ENCODE peak calls at places on chromosomes 7 and 10, in five cellular contexts. H, V, A, X and N are unnamed samples.

GRCh38 chr10:102269017-102269416 is 23.7 kb downstream of the GBF1 start:
- DNase-seq in X (no peak), A (no peak), V (no peak), H (peak; percentile 41), N (no peak)

GRCh38 chr10:9253121-9253520 is 1198.6 kb downstream of the GATA3 start:
- DNase-seq in H (peak; percentile 53), A (no peak), X (no peak), V (peak; percentile 72), N (no peak)

GRCh38 chr10:30185916-30186315 is 126.5 kb upstream of the JCAD start:
- DNase-seq in H (peak; percentile 92), X (no peak), A (no peak), V (peak; percentile 91), N (no peak)

GRCh38 chr10:44310762-44311562 is 73.9 kb downstream of the CXCL12 start:
- DNase-seq in H (peak; percentile 71), A (peak; percentile 84), X (peak; percentile 94), V (peak; percentile 76), N (peak; percentile 85)

GRCh38 chr7:25392571-25393338 is 164.5 kb upstream of the NPVF start:
- DNase-seq in V (no peak), X (no peak), H (no peak), A (no peak), N (no peak)

GRCh38 chr10:102433619-102434046 is 1.3 kb upstream of the CUEDC2 start:
- DNase-seq in A (no peak), V (no peak), H (no peak), X (no peak), N (no peak)

GRCh38 chr10:18650618-18651017 is 769 bp downstream of the NSUN6 start:
- DNase-seq in A (no peak), H (peak; percentile 14), V (peak; percentile 9), X (no peak), N (no peak)

GRCh38 chr7:155032978-155033377 is 30.1 kb upstream of the PAXIP1 start:
- DNase-seq in A (no peak), X (no peak), H (no peak), V (no peak), N (no peak)

GRCh38 chr10:649798-650690 is 39.4 kb downstream of the DIP2C start:
- DNase-seq in X (peak; percentile 92), V (no peak), H (no peak), A (no peak), N (no peak)

GRCh38 chr7:151759591-151760042 is 117.3 kb downstream of the PRKAG2 start:
- DNase-seq in H (peak; percentile 75), A (no peak), X (peak; percentile 83), V (peak; percentile 70), N (peak; percentile 27)

GRCh38 chr10:47299989-47300931 is at the start of gene GDF10:
- DNase-seq in V (no peak), X (no peak), H (peak; percentile 23), A (no peak), N (peak; percentile 16)

GRCh38 chr7:144028547-144028946 is 20.2 kb upstream of the OR2A5 start:
- DNase-seq in A (no peak), X (no peak), V (no peak), H (no peak), N (no peak)

GRCh38 chr7:35571596-35572240 is 123.2 kb downstream of the HERPUD2 start:
- DNase-seq in X (no peak), H (no peak), A (no peak), V (no peak), N (no peak)

GRCh38 chr10:88756660-88757059 is 3.2 kb upstream of the LIPN start:
- DNase-seq in H (no peak), X (no peak), A (no peak), V (no peak), N (no peak)

GRCh38 chr10:130045091-130045652 is 65.5 kb downstream of the C10orf143 start:
- DNase-seq in V (peak; percentile 43), X (no peak), A (peak; percentile 62), H (peak; percentile 83), N (peak; percentile 73)

GRCh38 chr7:151051108-151051507 is 2.8 kb downstream of the ASIC3 start:
- DNase-seq in V (peak; percentile 65), X (no peak), A (no peak), H (peak; percentile 89), N (no peak)

GRCh38 chr7:19560111-19560883 is 148.5 kb downstream of the POLR1F start:
- DNase-seq in H (peak; percentile 84), A (no peak), X (no peak), V (peak; percentile 15), N (no peak)

GRCh38 chr7:149670288-149670687 is 103.1 kb downstream of the ZNF467 start:
- DNase-seq in X (peak; percentile 87), H (peak; percentile 57), A (no peak), V (peak; percentile 85), N (peak; percentile 61)

GRCh38 chr10:5446390-5446926 is 34.1 kb downstream of the NET1 start:
- DNase-seq in X (peak; percentile 97), A (peak; percentile 96), H (peak; percentile 94), V (peak; percentile 89), N (peak; percentile 84)

GRCh38 chr7:51256244-51256781 is 60.3 kb downstream of the COBL start:
- DNase-seq in V (no peak), H (no peak), A (no peak), X (no peak), N (no peak)

GRCh38 chr10:125146791-125147604 is 13.4 kb downstream of the CTBP2 start:
- DNase-seq in A (peak; percentile 90), V (peak; percentile 71), H (peak; percentile 35), X (no peak), N (no peak)

GRCh38 chr10:80504158-80504811 is 33.4 kb upstream of the SH2D4B start:
- DNase-seq in V (no peak), X (no peak), A (no peak), H (no peak), N (no peak)

GRCh38 chr10:110858297-110858934 is 13.3 kb upstream of the PDCD4 start:
- DNase-seq in X (no peak), A (no peak), H (no peak), V (no peak), N (no peak)

DNA sequence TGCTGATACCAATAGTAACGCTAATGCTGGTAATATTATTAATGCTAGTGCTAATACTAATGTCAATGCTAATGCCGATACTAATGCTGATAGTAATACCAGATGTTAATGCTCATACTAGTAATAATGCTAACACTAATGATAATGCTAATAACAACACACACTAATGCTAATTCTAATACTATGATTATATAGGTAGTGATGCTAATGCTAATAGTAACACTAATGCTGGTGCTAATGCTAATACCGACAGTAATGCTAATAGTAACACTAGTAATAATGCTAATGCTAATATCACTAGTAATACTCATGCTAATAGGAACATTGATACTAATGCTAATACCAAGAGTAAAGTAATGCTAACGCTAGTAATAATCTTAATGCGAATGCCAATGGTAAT is 406.4 kb upstream of the RNF32 start:
- DNase-seq in H (no peak), A (no peak), X (no peak), V (no peak), N (no peak)
- H3K4me3 ChIP-seq in H (no peak overlapping the region), A (no peak overlapping the region), X (no peak overlapping the region), V (no peak overlapping the region), N (no peak overlapping the region)

DNA sequence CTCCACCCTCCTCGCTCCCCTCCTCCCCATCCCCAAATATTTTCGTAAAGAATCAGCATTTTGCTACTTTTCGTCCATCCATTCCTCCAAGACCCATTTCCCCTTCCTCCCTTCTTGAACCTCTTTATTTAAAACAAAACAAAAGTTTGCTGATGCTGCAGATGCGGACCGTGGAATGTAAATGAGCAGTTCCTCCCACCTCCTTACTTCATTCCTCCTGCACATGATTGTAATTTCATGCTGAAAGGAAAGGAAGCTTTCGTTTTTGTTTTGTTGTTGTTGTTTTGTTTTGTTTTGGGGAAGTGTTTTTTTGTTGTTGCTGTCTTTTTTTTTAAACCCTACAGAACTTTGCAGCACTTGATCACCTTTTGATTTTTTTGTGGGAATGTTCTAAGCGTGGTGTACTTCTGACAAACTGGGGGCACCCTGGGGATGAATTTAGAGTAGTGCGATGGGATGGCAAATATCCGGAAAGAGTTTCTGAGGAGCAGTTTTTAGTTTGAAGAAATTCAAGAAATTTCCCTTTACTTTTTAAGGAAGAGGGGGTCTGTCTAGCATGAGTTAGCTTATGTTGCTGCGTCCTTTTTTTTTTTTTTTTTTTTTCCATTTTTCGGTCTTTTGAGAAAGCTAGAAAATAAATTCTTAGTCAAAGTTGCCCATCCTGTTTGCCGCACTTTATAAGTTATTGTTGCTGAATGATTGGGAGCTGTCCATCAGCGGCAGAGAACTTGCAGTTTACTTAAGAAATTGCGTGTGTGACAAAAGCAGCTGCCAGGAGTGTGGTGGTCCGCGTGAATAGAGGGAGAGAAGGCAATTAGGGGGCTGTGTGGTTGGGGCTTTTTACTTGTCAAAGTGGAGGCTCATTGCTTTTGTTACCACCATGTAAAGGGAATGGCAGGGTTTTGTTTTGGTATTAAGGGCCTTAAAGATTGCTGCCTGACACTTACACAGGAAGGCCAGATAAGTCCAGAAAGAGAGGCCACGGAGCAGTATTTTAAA is 177.5 kb downstream of the TCF7L2 start:
- DNase-seq in X (no peak), H (peak; percentile 67), A (no peak), V (peak; percentile 31), N (no peak)
- H3K4me3 ChIP-seq in X (no peak overlapping the region), H (peak overlapping the region; percentile 77), A (peak overlapping the region; percentile 70), V (peak overlapping the region; percentile 65), N (no peak overlapping the region)

GRCh38 chr10:99233680-99234018 is 2.0 kb downstream of the HPSE2 start:
- DNase-seq in A (no peak), X (no peak), H (no peak), V (no peak), N (no peak)

GRCh38 chr10:99232357-99232999 is 3.2 kb downstream of the HPSE2 start:
- DNase-seq in X (no peak), V (no peak), H (peak; percentile 21), A (no peak), N (no peak)

GRCh38 chr10:99234067-99234738 is 1.4 kb downstream of the HPSE2 start:
- DNase-seq in X (peak; percentile 72), V (peak; percentile 28), A (no peak), H (peak; percentile 77), N (peak; percentile 42)

GRCh38 chr10:99234739-99235468 is 748 bp downstream of the HPSE2 start:
- DNase-seq in H (peak; percentile 24), X (no peak), V (peak; percentile 16), A (no peak), N (no peak)

GRCh38 chr10:99233000-99233679 is 2.5 kb downstream of the HPSE2 start:
- DNase-seq in A (no peak), V (no peak), H (no peak), X (no peak), N (no peak)
- H3K4me3 ChIP-seq in A (peak overlapping the region; percentile 73), V (no peak overlapping the region), H (no peak overlapping the region), X (peak overlapping the region; percentile 44), N (no peak overlapping the region)

GRCh38 chr7:38179719-38180333 is 1.8 kb downstream of the STARD3NL start:
- DNase-seq in X (no peak), V (peak; percentile 38), A (no peak), H (peak; percentile 37), N (no peak)

GRCh38 chr7:38182450-38182849 is 4.4 kb downstream of the STARD3NL start:
- DNase-seq in A (no peak), H (no peak), V (no peak), X (no peak), N (no peak)

GRCh38 chr7:38178695-38179344 is 775 bp downstream of the STARD3NL start:
- DNase-seq in A (no peak), H (peak; percentile 82), X (no peak), V (peak; percentile 63), N (no peak)

GRCh38 chr7:38178004-38178694 is at the start of gene STARD3NL:
- DNase-seq in X (peak; percentile 99), A (peak; percentile 98), H (peak; percentile 100), V (peak; percentile 100), N (peak; percentile 100)

DNA sequence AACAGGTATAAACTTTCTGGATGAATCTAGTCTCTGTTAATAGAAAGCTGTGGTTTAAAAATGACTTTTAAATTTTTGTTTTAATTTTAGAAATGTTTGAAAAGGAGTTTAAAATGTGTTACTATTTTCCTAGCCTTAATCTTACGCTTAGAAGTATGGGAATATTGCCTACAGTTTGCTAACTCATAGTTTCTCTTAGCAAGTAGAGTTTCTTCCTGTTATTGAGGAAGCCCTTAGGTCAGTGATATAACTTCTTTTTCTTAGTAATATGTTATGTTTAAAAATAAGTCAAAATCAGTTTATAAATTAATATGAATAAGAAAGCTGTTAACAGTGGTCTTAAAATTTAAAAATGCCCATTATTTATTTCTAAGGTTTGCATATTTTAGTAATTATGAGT is 3.1 kb downstream of the STARD3NL start:
- DNase-seq in A (no peak), V (no peak), H (no peak), X (no peak), N (no peak)
- H3K4me3 ChIP-seq in A (no peak overlapping the region), V (no peak overlapping the region), H (no peak overlapping the region), X (no peak overlapping the region), N (no peak overlapping the region)